ENCODE peak calls at places on chromosome 1, in five cellular contexts. One of them, this sample, is unnamed.

GRCh38 chr1:29243023-29243862 is 6.9 kb downstream of the PTPRU start:
- DNase-seq in M059J: peak
- DNase-seq in pancreas: no peak
- DNase-seq in activated T-cell treated with anti-CD3 and anti-CD28 coated beads, Interleukin-2, amount 50 U/mL, for 72 hours: no peak
- DNase-seq in mucosa of gallbladder: no peak
- DNase-seq in this sample: no peak

GRCh38 chr1:153277852-153278251 is 18.4 kb downstream of the LORICRIN start:
- DNase-seq in M059J: no peak
- DNase-seq in activated T-cell treated with anti-CD3 and anti-CD28 coated beads, Interleukin-2, amount 50 U/mL, for 72 hours: peak
- DNase-seq in pancreas: no peak
- DNase-seq in mucosa of gallbladder: no peak
- DNase-seq in this sample: peak

GRCh38 chr1:243979396-243979795 is 71.7 kb upstream of the ZBTB18 start:
- DNase-seq in pancreas: no peak
- DNase-seq in mucosa of gallbladder: no peak
- DNase-seq in activated T-cell treated with anti-CD3 and anti-CD28 coated beads, Interleukin-2, amount 50 U/mL, for 72 hours: no peak
- DNase-seq in M059J: no peak
- DNase-seq in this sample: no peak

GRCh38 chr1:215568287-215568692 is 1.2 kb downstream of the KCTD3 start:
- DNase-seq in M059J: peak
- DNase-seq in mucosa of gallbladder: no peak
- DNase-seq in pancreas: no peak
- DNase-seq in activated T-cell treated with anti-CD3 and anti-CD28 coated beads, Interleukin-2, amount 50 U/mL, for 72 hours: no peak
- DNase-seq in this sample: no peak

GRCh38 chr1:61083799-61084385 is 1.5 kb downstream of the NFIA start:
- DNase-seq in pancreas: no peak
- DNase-seq in activated T-cell treated with anti-CD3 and anti-CD28 coated beads, Interleukin-2, amount 50 U/mL, for 72 hours: no peak
- DNase-seq in mucosa of gallbladder: no peak
- DNase-seq in M059J: no peak
- DNase-seq in this sample: no peak

GRCh38 chr1:215992620-215993019 is 425.5 kb downstream of the KCTD3 start:
- DNase-seq in activated T-cell treated with anti-CD3 and anti-CD28 coated beads, Interleukin-2, amount 50 U/mL, for 72 hours: no peak
- DNase-seq in M059J: peak
- DNase-seq in pancreas: no peak
- DNase-seq in mucosa of gallbladder: no peak
- DNase-seq in this sample: no peak

GRCh38 chr1:5504364-5504740 is 487.9 kb downstream of the NPHP4 start:
- DNase-seq in pancreas: no peak
- DNase-seq in mucosa of gallbladder: no peak
- DNase-seq in activated T-cell treated with anti-CD3 and anti-CD28 coated beads, Interleukin-2, amount 50 U/mL, for 72 hours: no peak
- DNase-seq in M059J: peak
- DNase-seq in this sample: no peak

GRCh38 chr1:182575540-182576149 is 13.4 kb downstream of the RNASEL start:
- DNase-seq in pancreas: no peak
- DNase-seq in mucosa of gallbladder: no peak
- DNase-seq in activated T-cell treated with anti-CD3 and anti-CD28 coated beads, Interleukin-2, amount 50 U/mL, for 72 hours: no peak
- DNase-seq in M059J: peak
- DNase-seq in this sample: no peak

GRCh38 chr1:7519181-7519860 is 251.8 kb upstream of the VAMP3 start:
- DNase-seq in M059J: no peak
- DNase-seq in mucosa of gallbladder: no peak
- DNase-seq in pancreas: no peak
- DNase-seq in activated T-cell treated with anti-CD3 and anti-CD28 coated beads, Interleukin-2, amount 50 U/mL, for 72 hours: no peak
- DNase-seq in this sample: no peak

GRCh38 chr1:113534130-113534817 is 144.0 kb downstream of the MAGI3 start:
- DNase-seq in pancreas: no peak
- DNase-seq in mucosa of gallbladder: no peak
- DNase-seq in M059J: peak
- DNase-seq in activated T-cell treated with anti-CD3 and anti-CD28 coated beads, Interleukin-2, amount 50 U/mL, for 72 hours: no peak
- DNase-seq in this sample: no peak

GRCh38 chr1:243234978-243235657 is 20.0 kb downstream of the CEP170 start:
- DNase-seq in pancreas: no peak
- DNase-seq in activated T-cell treated with anti-CD3 and anti-CD28 coated beads, Interleukin-2, amount 50 U/mL, for 72 hours: no peak
- DNase-seq in mucosa of gallbladder: no peak
- DNase-seq in M059J: no peak
- DNase-seq in this sample: no peak

GRCh38 chr1:47777322-47777721 is 219.9 kb downstream of the TRABD2B start:
- DNase-seq in pancreas: no peak
- DNase-seq in activated T-cell treated with anti-CD3 and anti-CD28 coated beads, Interleukin-2, amount 50 U/mL, for 72 hours: no peak
- DNase-seq in M059J: no peak
- DNase-seq in mucosa of gallbladder: no peak
- DNase-seq in this sample: no peak

GRCh38 chr1:109482796-109483638 is 688 bp upstream of the ATXN7L2 start:
- DNase-seq in M059J: no peak
- DNase-seq in mucosa of gallbladder: no peak
- DNase-seq in activated T-cell treated with anti-CD3 and anti-CD28 coated beads, Interleukin-2, amount 50 U/mL, for 72 hours: peak
- DNase-seq in pancreas: peak
- DNase-seq in this sample: no peak

GRCh38 chr1:244196890-244197289 is 145.8 kb downstream of the ZBTB18 start:
- DNase-seq in M059J: no peak
- DNase-seq in pancreas: no peak
- DNase-seq in activated T-cell treated with anti-CD3 and anti-CD28 coated beads, Interleukin-2, amount 50 U/mL, for 72 hours: no peak
- DNase-seq in mucosa of gallbladder: no peak
- DNase-seq in this sample: no peak

GRCh38 chr1:208866351-208866750 is 622.2 kb upstream of the PLXNA2 start:
- DNase-seq in activated T-cell treated with anti-CD3 and anti-CD28 coated beads, Interleukin-2, amount 50 U/mL, for 72 hours: no peak
- DNase-seq in pancreas: no peak
- DNase-seq in M059J: no peak
- DNase-seq in mucosa of gallbladder: no peak
- DNase-seq in this sample: no peak

GRCh38 chr1:230301820-230302219 is 124.3 kb downstream of the PGBD5 start:
- DNase-seq in M059J: no peak
- DNase-seq in mucosa of gallbladder: no peak
- DNase-seq in pancreas: no peak
- DNase-seq in activated T-cell treated with anti-CD3 and anti-CD28 coated beads, Interleukin-2, amount 50 U/mL, for 72 hours: no peak
- DNase-seq in this sample: no peak

This sample was measured in H1.